ENCODE peak calls at places on chromosomes 13 and 19, in five cellular contexts. One of them, this sample, is unnamed.

GRCh38 chr19:6720369-6721112 is at the start of gene C3:
- DNase-seq in T-helper 1 cell: no peak
- DNase-seq in GM13976: no peak
- DNase-seq in cardiac fibroblast: peak; percentile 97
- DNase-seq in pancreas: no peak
- DNase-seq in this sample: peak; percentile 74

GRCh38 chr13:110382229-110382628 is 75.1 kb downstream of the COL4A2 start:
- DNase-seq in T-helper 1 cell: no peak
- DNase-seq in GM13976: no peak
- DNase-seq in cardiac fibroblast: peak; percentile 98
- DNase-seq in pancreas: no peak
- DNase-seq in this sample: no peak

GRCh38 chr19:35437152-35437951 is 10.7 kb upstream of the FFAR2 start:
- DNase-seq in T-helper 1 cell: no peak
- DNase-seq in GM13976: no peak
- DNase-seq in cardiac fibroblast: no peak
- DNase-seq in pancreas: no peak
- DNase-seq in this sample: no peak

GRCh38 chr13:99086149-99086868 is 108.4 kb upstream of the DOCK9 start:
- DNase-seq in T-helper 1 cell: peak; percentile 73
- DNase-seq in GM13976: peak; percentile 83
- DNase-seq in cardiac fibroblast: peak; percentile 43
- DNase-seq in pancreas: peak; percentile 89
- DNase-seq in this sample: peak; percentile 55

GRCh38 chr19:33404506-33404905 is 31.0 kb downstream of the CEBPG start:
- DNase-seq in T-helper 1 cell: no peak
- DNase-seq in GM13976: no peak
- DNase-seq in cardiac fibroblast: no peak
- DNase-seq in pancreas: no peak
- DNase-seq in this sample: no peak

GRCh38 chr13:48318014-48318713 is 14.6 kb downstream of the RB1 start:
- DNase-seq in T-helper 1 cell: no peak
- DNase-seq in GM13976: no peak
- DNase-seq in cardiac fibroblast: peak; percentile 8
- DNase-seq in pancreas: peak; percentile 80
- DNase-seq in this sample: no peak

GRCh38 chr13:98523455-98524102 is 53.3 kb downstream of the STK24 start:
- DNase-seq in T-helper 1 cell: peak; percentile 45
- DNase-seq in GM13976: peak; percentile 64
- DNase-seq in cardiac fibroblast: no peak
- DNase-seq in pancreas: no peak
- DNase-seq in this sample: no peak

GRCh38 chr19:912181-913079 is 589 bp downstream of the R3HDM4 start:
- DNase-seq in T-helper 1 cell: no peak
- DNase-seq in GM13976: peak; percentile 63
- DNase-seq in cardiac fibroblast: no peak
- DNase-seq in pancreas: peak; percentile 78
- DNase-seq in this sample: no peak

GRCh38 chr13:51339952-51340732 is 651 bp downstream of the SERPINE3 start:
- DNase-seq in T-helper 1 cell: no peak
- DNase-seq in GM13976: no peak
- DNase-seq in cardiac fibroblast: peak; percentile 45
- DNase-seq in pancreas: no peak
- DNase-seq in this sample: no peak

GRCh38 chr13:21324793-21325192 is 134.3 kb downstream of the ZDHHC20 start:
- DNase-seq in T-helper 1 cell: no peak
- DNase-seq in GM13976: peak; percentile 55
- DNase-seq in cardiac fibroblast: no peak
- DNase-seq in pancreas: no peak
- DNase-seq in this sample: no peak

GRCh38 chr13:76222511-76222910 is 586.4 kb downstream of the LMO7 start:
- DNase-seq in T-helper 1 cell: no peak
- DNase-seq in GM13976: no peak
- DNase-seq in cardiac fibroblast: no peak
- DNase-seq in pancreas: no peak
- DNase-seq in this sample: no peak

GRCh38 chr19:2186071-2186846 is 22.5 kb downstream of the DOT1L start:
- DNase-seq in T-helper 1 cell: no peak
- DNase-seq in GM13976: no peak
- DNase-seq in cardiac fibroblast: peak; percentile 73
- DNase-seq in pancreas: no peak
- DNase-seq in this sample: peak; percentile 82

GRCh38 chr13:82088781-82089180 is 1747.9 kb upstream of the SPRY2 start:
- DNase-seq in T-helper 1 cell: no peak
- DNase-seq in GM13976: no peak
- DNase-seq in cardiac fibroblast: no peak
- DNase-seq in pancreas: no peak
- DNase-seq in this sample: no peak

GRCh38 chr13:50715402-50716146 is 127.9 kb downstream of the DLEU7 start:
- DNase-seq in T-helper 1 cell: no peak
- DNase-seq in GM13976: no peak
- DNase-seq in cardiac fibroblast: no peak
- DNase-seq in pancreas: no peak
- DNase-seq in this sample: peak; percentile 50

GRCh38 chr13:37326319-37326718 is 220.9 kb upstream of the CSNK1A1L start:
- DNase-seq in T-helper 1 cell: no peak
- DNase-seq in GM13976: no peak
- DNase-seq in cardiac fibroblast: peak; percentile 40
- DNase-seq in pancreas: no peak
- DNase-seq in this sample: no peak

GRCh38 chr13:30880756-30881155 is 25.3 kb upstream of the MEDAG start:
- DNase-seq in T-helper 1 cell: no peak
- DNase-seq in GM13976: no peak
- DNase-seq in cardiac fibroblast: peak; percentile 94
- DNase-seq in pancreas: no peak
- DNase-seq in this sample: no peak

GRCh38 chr19:6424939-6425731 is 524 bp upstream of the KHSRP start:
- DNase-seq in T-helper 1 cell: peak; percentile 100
- DNase-seq in GM13976: peak; percentile 99
- DNase-seq in cardiac fibroblast: peak; percentile 100
- DNase-seq in pancreas: peak; percentile 95
- DNase-seq in this sample: peak; percentile 100

GRCh38 chr13:102838982-102839381 is 6.8 kb upstream of the ERCC5 start:
- DNase-seq in T-helper 1 cell: no peak
- DNase-seq in GM13976: no peak
- DNase-seq in cardiac fibroblast: no peak
- DNase-seq in pancreas: no peak
- DNase-seq in this sample: no peak

GRCh38 chr13:48400820-48401219 is 12.1 kb downstream of the LPAR6 start:
- DNase-seq in T-helper 1 cell: peak; percentile 59
- DNase-seq in GM13976: no peak
- DNase-seq in cardiac fibroblast: peak; percentile 86
- DNase-seq in pancreas: no peak
- DNase-seq in this sample: no peak

GRCh38 chr13:112174476-112175110 is 107.6 kb downstream of the SOX1 start:
- DNase-seq in T-helper 1 cell: no peak
- DNase-seq in GM13976: no peak
- DNase-seq in cardiac fibroblast: no peak
- DNase-seq in pancreas: no peak
- DNase-seq in this sample: no peak

GRCh38 chr19:56671613-56671994 is at the start of gene ZNF835:
- DNase-seq in T-helper 1 cell: peak; percentile 62
- DNase-seq in GM13976: peak; percentile 58
- DNase-seq in cardiac fibroblast: peak; percentile 53
- DNase-seq in pancreas: peak; percentile 91
- DNase-seq in this sample: peak; percentile 92

GRCh38 chr13:84431646-84432045 is 549.4 kb upstream of the SLITRK1 start:
- DNase-seq in T-helper 1 cell: no peak
- DNase-seq in GM13976: no peak
- DNase-seq in cardiac fibroblast: peak; percentile 44
- DNase-seq in pancreas: no peak
- DNase-seq in this sample: no peak

GRCh38 chr13:41019027-41019487 is at the start of gene ELF1:
- DNase-seq in T-helper 1 cell: peak; percentile 89
- DNase-seq in GM13976: peak; percentile 52
- DNase-seq in cardiac fibroblast: peak; percentile 76
- DNase-seq in pancreas: no peak
- DNase-seq in this sample: peak; percentile 62

GRCh38 chr13:44274838-44275237 is 98.8 kb upstream of the SERP2 start:
- DNase-seq in T-helper 1 cell: peak; percentile 37
- DNase-seq in GM13976: no peak
- DNase-seq in cardiac fibroblast: no peak
- DNase-seq in pancreas: no peak
- DNase-seq in this sample: no peak

GRCh38 chr13:25291691-25292090 is 4.4 kb upstream of the MTMR6 start:
- DNase-seq in T-helper 1 cell: no peak
- DNase-seq in GM13976: no peak
- DNase-seq in cardiac fibroblast: no peak
- DNase-seq in pancreas: no peak
- DNase-seq in this sample: no peak

GRCh38 chr13:102688306-102688973 is 6.4 kb downstream of the METTL21C start:
- DNase-seq in T-helper 1 cell: no peak
- DNase-seq in GM13976: no peak
- DNase-seq in cardiac fibroblast: no peak
- DNase-seq in pancreas: no peak
- DNase-seq in this sample: no peak

GRCh38 chr13:79485014-79485441 is 4.1 kb downstream of the NDFIP2 start:
- DNase-seq in T-helper 1 cell: no peak
- DNase-seq in GM13976: no peak
- DNase-seq in cardiac fibroblast: peak; percentile 88
- DNase-seq in pancreas: no peak
- DNase-seq in this sample: peak; percentile 44

This sample was measured in ureter.